ENCODE peak calls at places on chromosome 4, in seven cellular contexts. M is GM12878, C is HCT116, Y is HepG2, F is SK-N-SH, D is K562, S is H1. L is an unnamed sample.

GRCh38 chr4:102598102-102598758 is 97.1 kb downstream of the NFKB1 start:
- DNase-seq in M (no peak), S (no peak), F (no peak), Y (no peak), D (no peak), C (no peak), L (no peak)

GRCh38 chr4:121656269-121656641 is 40.5 kb downstream of the ANXA5 start:
- DNase-seq in Y (peak), F (peak), S (no peak), M (peak), D (peak), C (peak), L (peak)

GRCh38 chr4:158121203-158121586 is 51.6 kb downstream of the GASK1B start:
- DNase-seq in D (no peak), S (no peak), Y (peak), M (no peak), C (no peak), F (no peak), L (no peak)

GRCh38 chr4:53781614-53782467 is 190.6 kb upstream of the LNX1 start:
- DNase-seq in S (no peak), M (no peak), F (no peak), C (no peak), D (no peak), Y (peak), L (no peak)

GRCh38 chr4:55475394-55476243 is 71.1 kb downstream of the CLOCK start:
- DNase-seq in C (no peak), M (peak), S (no peak), F (no peak), D (no peak), Y (no peak), L (no peak)

GRCh38 chr4:163607292-163607691 is 112.8 kb downstream of the TMA16 start:
- DNase-seq in C (no peak), Y (no peak), M (no peak), D (no peak), S (no peak), F (no peak), L (no peak)

GRCh38 chr4:151820004-151820403 is 59.2 kb upstream of the GATB start:
- DNase-seq in D (no peak), C (no peak), Y (no peak), M (no peak), F (no peak), S (no peak), L (no peak)

GRCh38 chr4:8644461-8644891 is 51.9 kb downstream of the CPZ start:
- DNase-seq in C (no peak), F (no peak), Y (no peak), M (no peak), S (no peak), D (no peak), L (no peak)

GRCh38 chr4:46844325-46844917 is 64.6 kb downstream of the COX7B2 start:
- DNase-seq in Y (peak), F (peak), C (peak), M (peak), D (peak), S (no peak), L (peak)

GRCh38 chr4:138890921-138891570 is 124.5 kb upstream of the NOCT start:
- DNase-seq in M (no peak), Y (no peak), C (no peak), F (no peak), S (no peak), D (no peak), L (no peak)

GRCh38 chr4:170271723-170272122 is 182.0 kb upstream of the AADAT start:
- DNase-seq in M (no peak), Y (no peak), S (no peak), F (no peak), D (no peak), C (no peak), L (no peak)

GRCh38 chr4:94253036-94253435 is 45.4 kb downstream of the SMARCAD1 start:
- DNase-seq in C (peak), M (no peak), F (no peak), S (no peak), D (peak), Y (no peak), L (no peak)

GRCh38 chr4:118712872-118713271 is 27.7 kb downstream of the METTL14 start:
- DNase-seq in C (no peak), M (no peak), D (no peak), S (no peak), F (no peak), Y (no peak), L (no peak)

GRCh38 chr4:74006009-74006476 is 7.6 kb upstream of the CXCL5 start:
- DNase-seq in F (no peak), S (no peak), M (no peak), C (no peak), Y (no peak), D (no peak), L (no peak)

GRCh38 chr4:127015616-127016015 is 617.1 kb upstream of the INTU start:
- DNase-seq in M (no peak), D (no peak), S (peak), C (no peak), F (no peak), Y (no peak), L (no peak)

GRCh38 chr4:53854991-53855885 is 209.2 kb downstream of the CHIC2 start:
- DNase-seq in C (no peak), Y (no peak), D (no peak), M (no peak), S (no peak), F (no peak), L (no peak)

GRCh38 chr4:118898684-118899138 is 10.1 kb downstream of the SYNPO2 start:
- DNase-seq in S (no peak), C (no peak), M (no peak), D (no peak), Y (no peak), F (no peak), L (no peak)

GRCh38 chr4:100177855-100178254 is 12.4 kb downstream of the DDIT4L start:
- DNase-seq in S (no peak), Y (no peak), M (no peak), C (no peak), F (no peak), D (no peak), L (no peak)

GRCh38 chr4:169315530-169316306 is 45.0 kb upstream of the SH3RF1 start:
- DNase-seq in M (no peak), F (no peak), C (no peak), S (no peak), D (no peak), Y (no peak), L (no peak)

GRCh38 chr4:167831853-167832252 is 260.5 kb upstream of the ANXA10 start:
- DNase-seq in C (no peak), S (no peak), M (no peak), Y (no peak), D (no peak), F (no peak), L (no peak)

GRCh38 chr4:133320576-133321170 is 171.6 kb downstream of the PCDH10 start:
- DNase-seq in C (peak), F (peak), Y (peak), D (peak), M (no peak), S (no peak), L (no peak)

GRCh38 chr4:80207664-80208063 is 10.4 kb downstream of the PRDM8 start:
- DNase-seq in F (no peak), C (no peak), M (no peak), D (no peak), Y (no peak), S (no peak), L (no peak)

GRCh38 chr4:80204433-80204832 is 7.1 kb downstream of the PRDM8 start:
- DNase-seq in S (no peak), F (no peak), C (no peak), M (no peak), D (no peak), Y (no peak), L (no peak)

GRCh38 chr4:80206541-80207171 is 9.4 kb downstream of the PRDM8 start:
- DNase-seq in Y (no peak), S (peak), F (no peak), D (no peak), C (no peak), M (no peak), L (no peak)

GRCh38 chr4:80207172-80207583 is 9.9 kb downstream of the PRDM8 start:
- DNase-seq in D (no peak), S (peak), F (no peak), C (no peak), M (no peak), Y (no peak), L (no peak)

DNA sequence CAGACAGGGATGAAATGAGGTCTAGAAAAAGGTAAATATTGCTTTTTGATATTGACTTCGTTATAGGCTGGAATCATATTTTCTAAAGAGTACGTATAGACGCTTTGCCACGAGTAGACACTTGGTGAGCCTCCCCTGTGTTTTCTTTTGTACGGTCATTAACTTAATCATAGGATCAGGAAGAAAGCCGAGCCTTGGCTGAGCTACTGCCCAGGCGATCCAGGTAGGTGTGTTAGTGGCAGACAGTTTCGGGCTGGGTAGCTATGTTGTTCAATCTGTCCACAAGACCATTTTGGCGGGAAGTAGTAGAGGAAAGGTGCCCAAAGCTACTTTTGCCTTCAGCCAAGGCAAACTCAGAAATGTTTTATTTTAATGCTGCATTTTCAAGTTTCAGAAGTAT is 8.8 kb downstream of the PRDM8 start:
- DNase-seq in S (no peak), F (no peak), D (no peak), C (no peak), M (no peak), Y (no peak), L (no peak)
- TF ChIP-seq CTCF in S (no peak), F (no peak), D (no peak), C (no peak), M (no peak), Y (no peak), L (no peak)

GRCh38 chr4:56870927-56871326 is 36.8 kb upstream of the REST start:
- DNase-seq in F (peak), D (no peak), C (no peak), Y (no peak), S (no peak), M (no peak), L (no peak)
- TF ChIP-seq SIN3A in F (no peak), D (no peak), C (no peak), Y (no peak), S (no peak), M (no peak), L (no peak)

GRCh38 chr4:83771113-83771705 is 235.3 kb downstream of the GPAT3 start:
- DNase-seq in Y (peak), F (peak), C (peak), S (peak), M (no peak), D (peak), L (peak)
- TF ChIP-seq CTCF in Y (peak), F (peak), C (peak), S (peak), M (peak), D (peak), L (peak)

DNA sequence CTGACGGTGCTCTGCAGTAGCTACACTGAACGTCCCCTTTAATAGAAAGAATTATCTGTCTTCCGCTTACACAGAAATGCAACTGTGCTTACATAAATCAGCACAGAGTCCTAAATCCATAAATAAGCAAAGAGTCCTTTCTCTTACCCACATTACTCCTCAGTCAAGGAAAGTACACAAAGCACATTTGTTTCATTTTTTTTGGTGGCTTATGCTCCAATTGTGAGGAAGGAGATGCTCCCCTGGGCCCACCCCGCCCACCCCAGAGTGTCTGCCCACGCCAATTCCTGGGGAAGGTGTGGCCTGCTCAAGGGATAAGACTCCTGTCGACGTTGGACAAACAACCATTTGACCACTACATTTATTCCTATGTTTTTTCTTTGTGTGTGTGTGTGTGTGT is 53.8 kb downstream of the CPLX1 start:
- DNase-seq in M (no peak), F (no peak), D (no peak), Y (no peak), S (no peak), C (no peak), L (no peak)
- TF ChIP-seq SIN3A in M (no peak), F (no peak), D (no peak), Y (no peak), S (no peak), C (no peak), L (no peak)

DNA sequence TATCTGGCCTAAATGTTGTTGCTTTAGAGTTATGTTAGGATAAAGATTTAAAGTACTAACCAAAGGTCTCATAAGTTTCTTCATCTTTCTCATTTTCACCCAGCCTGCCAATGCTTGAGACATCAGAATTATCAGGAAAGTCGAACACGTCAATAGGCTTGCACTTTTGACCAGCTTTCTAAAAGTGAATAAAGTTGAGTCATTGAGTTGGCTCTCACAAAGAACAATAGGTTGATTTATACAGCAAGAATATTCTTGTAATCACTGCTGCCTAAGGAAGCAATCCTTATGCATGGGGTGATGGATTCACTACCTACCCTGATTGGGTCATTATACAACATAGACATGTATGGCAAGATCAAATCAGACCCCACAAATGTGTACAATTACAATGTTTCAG is 5.0 kb downstream of the CENPU start:
- DNase-seq in M (no peak), F (no peak), Y (peak), C (no peak), S (no peak), D (no peak), L (no peak)
- TF ChIP-seq CTCF in M (no peak), F (no peak), Y (no peak), C (no peak), S (no peak), D (no peak), L (no peak)

GRCh38 chr4:175414602-175415001 is 397.5 kb downstream of the GPM6A start:
- DNase-seq in C (no peak), M (no peak), F (no peak), S (no peak), D (no peak), Y (no peak), L (no peak)

GRCh38 chr4:175412161-175412560 is 399.9 kb downstream of the GPM6A start:
- DNase-seq in S (no peak), C (no peak), M (no peak), Y (no peak), D (no peak), F (no peak), L (no peak)

GRCh38 chr4:175412744-175413143 is 399.3 kb downstream of the GPM6A start:
- DNase-seq in D (no peak), S (no peak), C (no peak), Y (no peak), F (no peak), M (no peak), L (no peak)

GRCh38 chr4:175411251-175411650 is 400.8 kb downstream of the GPM6A start:
- DNase-seq in F (no peak), C (no peak), D (no peak), Y (no peak), M (no peak), S (no peak), L (no peak)

GRCh38 chr4:175413561-175413960 is 398.5 kb downstream of the GPM6A start:
- DNase-seq in S (no peak), Y (no peak), C (no peak), F (no peak), M (no peak), D (no peak), L (no peak)
- TF ChIP-seq SIN3A in S (no peak), Y (no peak), C (no peak), F (no peak), M (no peak), D (no peak), L (no peak)

L was measured in Panc1.